ENCODE peak calls at places on chromosomes 12 and 14, in nine cellular contexts. K is GM23338; T is adrenal gland; P is iPS DF 6.9; U is hepatocyte; X is HCT116; L is thoracic aorta; G is dorsolateral prefrontal cortex; I is CD4-positive, alpha-beta T cell. Z is an unnamed sample.

GRCh38 chr12:93235881-93236280 is 141.8 kb upstream of the NUDT4 start:
- DNase-seq in G (no peak), I (no peak), P (no peak), L (no peak), T (no peak), K (no peak), X (no peak), U (no peak), Z (no peak)

GRCh38 chr12:125773033-125773432 is 707.8 kb downstream of the AACS start:
- DNase-seq in L (no peak), U (peak), P (peak), T (no peak), X (peak), I (no peak), K (peak), G (no peak), Z (peak)

GRCh38 chr12:24049101-24049500 is 99.6 kb upstream of the SOX5 start:
- DNase-seq in I (no peak), G (no peak), P (no peak), X (no peak), L (no peak), T (no peak), K (no peak), U (no peak), Z (no peak)

GRCh38 chr12:67290378-67290777 is 21.2 kb downstream of the CAND1 start:
- DNase-seq in G (no peak), U (no peak), T (no peak), I (no peak), L (no peak), K (no peak), P (no peak), X (no peak), Z (no peak)

GRCh38 chr12:119178544-119179334 is at the start of gene HSPB8:
- DNase-seq in L (peak), P (no peak), I (no peak), X (peak), G (peak), U (peak), K (peak), T (peak), Z (no peak)

GRCh38 chr14:64074961-64075619 is 219.1 kb downstream of the ESR2 start:
- DNase-seq in G (no peak), X (no peak), U (no peak), T (no peak), K (no peak), L (no peak), P (no peak), I (no peak), Z (no peak)

GRCh38 chr12:11862794-11863193 is 207.9 kb upstream of the BCL2L14 start:
- DNase-seq in K (no peak), P (no peak), U (no peak), I (no peak), T (peak), X (no peak), G (no peak), L (no peak), Z (no peak)

GRCh38 chr12:12439636-12440035 is 82.8 kb downstream of the BORCS5 start:
- DNase-seq in P (no peak), X (no peak), K (no peak), G (no peak), U (peak), T (no peak), L (no peak), I (peak), Z (peak)

GRCh38 chr12:62361048-62361447 is 100.8 kb downstream of the USP15 start:
- DNase-seq in X (no peak), P (no peak), T (no peak), G (no peak), U (no peak), I (no peak), L (no peak), K (no peak), Z (no peak)

GRCh38 chr12:89470741-89471504 is 53.7 kb downstream of the GALNT4 start:
- DNase-seq in L (no peak), U (peak), K (peak), T (no peak), I (no peak), G (no peak), X (peak), P (no peak), Z (no peak)

GRCh38 chr14:81927069-81927468 is 393.4 kb upstream of the SEL1L start:
- DNase-seq in K (peak), I (no peak), P (peak), U (peak), T (no peak), L (no peak), G (no peak), X (no peak), Z (no peak)

GRCh38 chr14:99737451-99737951 is 53.4 kb downstream of the CYP46A1 start:
- DNase-seq in U (no peak), P (no peak), L (no peak), I (no peak), K (no peak), X (no peak), G (peak), T (peak), Z (no peak)

GRCh38 chr14:74599946-74600345 is 12.1 kb downstream of the LTBP2 start:
- DNase-seq in U (no peak), K (no peak), L (no peak), X (no peak), I (no peak), G (no peak), T (no peak), P (no peak), Z (no peak)

GRCh38 chr12:111799758-111800157 is 33.0 kb downstream of the ALDH2 start:
- DNase-seq in T (no peak), G (no peak), P (no peak), L (no peak), K (no peak), X (no peak), I (no peak), U (no peak), Z (no peak)

GRCh38 chr12:68610435-68611093 is at the start of gene RAP1B:
- DNase-seq in U (peak), X (peak), L (peak), G (peak), T (peak), I (peak), P (peak), K (peak), Z (peak)

GRCh38 chr12:1234073-1234472 is 243.1 kb downstream of the ERC1 start:
- DNase-seq in G (no peak), P (no peak), K (no peak), L (no peak), X (no peak), U (no peak), T (no peak), I (no peak), Z (no peak)

GRCh38 chr14:54120260-54120659 is 163.6 kb upstream of the BMP4 start:
- DNase-seq in X (no peak), K (no peak), L (no peak), U (no peak), I (no peak), G (no peak), P (no peak), T (no peak), Z (no peak)

GRCh38 chr14:87691482-87691881 is 301.5 kb downstream of the GALC start:
- DNase-seq in X (no peak), I (no peak), K (no peak), U (peak), G (no peak), T (no peak), P (no peak), L (no peak), Z (no peak)

GRCh38 chr12:131375972-131376345 is 334.9 kb upstream of the SFSWAP start:
- DNase-seq in G (no peak), L (no peak), U (no peak), T (no peak), X (no peak), I (no peak), P (no peak), K (no peak), Z (no peak)

DNA sequence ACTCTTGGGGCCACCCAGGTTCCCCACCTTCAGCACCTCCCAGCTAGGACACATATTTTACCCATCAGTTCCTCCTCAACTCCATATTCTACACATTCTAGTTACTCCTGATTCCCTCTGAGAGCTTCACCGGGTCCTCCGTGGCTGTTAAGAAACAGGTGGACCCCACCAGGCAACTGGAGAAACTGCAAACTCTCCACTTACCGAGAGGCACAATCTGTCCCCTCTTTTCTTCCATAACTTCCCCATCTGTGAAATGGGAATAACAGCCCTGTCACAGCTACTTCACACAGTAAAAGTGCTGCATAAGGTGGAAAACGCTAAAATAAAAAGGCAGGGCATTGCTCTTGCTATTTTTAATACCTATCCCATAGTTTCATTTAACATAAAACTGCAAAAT is 1.5 kb downstream of the SLC7A8 start:
- DNase-seq in I (no peak), P (no peak), X (no peak), T (no peak), L (no peak), U (no peak), K (peak), G (no peak), Z (no peak)
- H3K27ac ChIP-seq in I (no peak), P (no peak), X (no peak), T (no peak), L (peak), U (peak), K (peak), G (no peak), Z (no peak)

DNA sequence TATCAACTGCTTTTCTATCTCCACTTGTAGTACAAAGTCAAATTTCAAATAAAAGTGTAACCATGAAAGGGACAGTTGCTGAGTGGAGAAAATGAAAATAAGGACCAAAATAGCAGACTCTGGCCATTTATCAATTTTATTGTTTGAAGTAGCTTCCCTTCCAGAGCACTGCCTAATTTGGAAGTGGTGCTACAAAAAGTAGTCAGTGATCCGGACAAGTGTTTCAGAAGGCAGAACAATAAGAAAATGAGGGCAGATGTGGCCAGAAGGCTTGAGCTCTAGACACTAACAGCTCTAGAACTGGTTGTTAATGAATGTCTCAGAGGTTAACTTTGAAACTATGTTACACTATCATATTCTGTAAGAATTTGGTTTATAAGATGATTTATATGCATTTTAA is 48.9 kb downstream of the ABCC9 start:
- DNase-seq in T (no peak), G (no peak), P (no peak), I (no peak), U (no peak), K (no peak), X (no peak), L (no peak), Z (no peak)
- H3K27ac ChIP-seq in T (no peak), G (no peak), P (no peak), I (no peak), U (no peak), K (no peak), X (no peak), L (peak), Z (no peak)

GRCh38 chr14:23057757-23058653 is 685 bp upstream of the CDH24 start:
- DNase-seq in G (peak), U (peak), P (peak), L (peak), I (peak), X (peak), T (peak), K (peak), Z (peak)

GRCh38 chr14:23056257-23056955 is 914 bp downstream of the CDH24 start:
- DNase-seq in P (no peak), I (peak), G (peak), U (peak), X (peak), T (peak), L (no peak), K (peak), Z (peak)

GRCh38 chr14:23056956-23057756 is at the start of gene CDH24:
- DNase-seq in T (peak), I (peak), G (peak), P (no peak), X (no peak), K (peak), L (no peak), U (peak), Z (peak)

GRCh38 chr14:23060536-23061260 is 3.4 kb upstream of the CDH24 start:
- DNase-seq in K (no peak), G (no peak), P (no peak), L (no peak), X (no peak), T (no peak), I (no peak), U (no peak), Z (no peak)

GRCh38 chr14:23058654-23059504 is 1.6 kb upstream of the CDH24 start:
- DNase-seq in G (no peak), P (no peak), L (no peak), X (no peak), K (peak), I (no peak), T (no peak), U (no peak), Z (no peak)
- H3K27ac ChIP-seq in G (no peak), P (no peak), L (no peak), X (peak), K (peak), I (no peak), T (no peak), U (no peak), Z (no peak)

GRCh38 chr12:114676142-114676741 is 7.7 kb downstream of the TBX3 start:
- DNase-seq in K (peak), G (no peak), T (no peak), L (no peak), X (no peak), U (no peak), P (no peak), I (no peak), Z (no peak)

GRCh38 chr12:114673169-114673833 is 10.7 kb downstream of the TBX3 start:
- DNase-seq in T (peak), G (no peak), I (no peak), L (no peak), K (peak), X (no peak), U (peak), P (no peak), Z (no peak)

GRCh38 chr12:114671664-114672476 is 12.1 kb downstream of the TBX3 start:
- DNase-seq in I (no peak), P (no peak), L (no peak), G (no peak), X (no peak), T (peak), K (peak), U (peak), Z (no peak)

GRCh38 chr12:114672817-114673168 is 11.2 kb downstream of the TBX3 start:
- DNase-seq in L (no peak), T (no peak), P (no peak), G (no peak), I (no peak), U (peak), K (peak), X (no peak), Z (no peak)

DNA sequence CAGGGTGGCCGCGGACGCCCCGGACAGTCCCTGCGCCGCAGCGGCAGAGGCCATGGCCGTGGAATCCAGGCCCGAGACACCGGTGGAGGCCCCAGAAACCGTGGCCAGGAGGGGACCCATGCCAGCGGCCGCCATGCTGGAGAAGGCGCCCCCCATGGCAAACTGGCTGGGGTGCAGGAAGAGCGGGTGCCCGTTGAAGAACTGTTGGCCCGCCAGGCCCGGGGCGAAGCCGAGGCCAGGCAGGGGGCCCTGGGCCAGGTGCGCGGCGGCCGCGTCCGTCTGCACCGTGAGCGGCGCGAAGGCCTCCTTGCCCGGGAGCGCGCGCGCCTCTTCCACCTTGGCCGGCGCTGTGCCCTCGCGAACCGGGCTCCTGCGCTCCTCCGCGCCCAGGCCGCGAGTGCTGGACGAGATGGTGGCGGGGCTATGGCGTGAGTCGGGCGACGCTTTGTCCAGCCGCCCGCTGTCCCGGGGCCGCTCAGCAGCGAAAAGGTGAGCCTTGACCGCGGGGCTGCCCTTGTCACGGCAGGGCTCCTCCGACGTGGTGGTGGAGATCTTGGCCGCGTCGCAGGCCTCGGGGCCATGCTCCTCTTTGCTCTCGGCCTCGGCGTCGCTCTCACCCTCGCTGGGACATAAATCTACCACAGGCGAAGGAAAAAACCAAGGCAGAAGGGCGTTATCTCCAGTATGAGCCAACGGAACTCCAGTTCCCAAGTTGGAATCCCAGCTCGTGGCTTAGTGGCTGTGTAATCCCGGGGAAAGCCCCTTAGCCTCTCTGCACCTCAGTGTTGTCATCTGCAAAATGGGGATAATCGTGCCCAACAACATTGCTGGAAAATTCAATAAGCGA is 9.6 kb downstream of the TBX3 start:
- DNase-seq in T (no peak), U (peak), P (no peak), L (no peak), X (no peak), K (peak), I (no peak), G (no peak), Z (no peak)
- H3K27ac ChIP-seq in T (peak), U (peak), P (no peak), L (no peak), X (no peak), K (no peak), I (no peak), G (no peak), Z (no peak)

GRCh38 chr14:104091061-104091926 is 5.8 kb downstream of the ASPG start:
- DNase-seq in L (no peak), I (no peak), G (no peak), P (no peak), X (no peak), T (no peak), K (no peak), U (no peak), Z (no peak)

GRCh38 chr14:104093366-104094055 is 8.0 kb downstream of the ASPG start:
- DNase-seq in K (no peak), L (no peak), G (no peak), I (no peak), U (no peak), P (no peak), T (no peak), X (no peak), Z (no peak)

GRCh38 chr14:104094056-104094708 is 8.7 kb downstream of the ASPG start:
- DNase-seq in U (no peak), G (no peak), T (no peak), K (peak), L (no peak), P (no peak), X (no peak), I (no peak), Z (no peak)

GRCh38 chr14:104091927-104092771 is 6.6 kb downstream of the ASPG start:
- DNase-seq in L (no peak), K (no peak), X (no peak), U (no peak), T (no peak), P (no peak), I (no peak), G (no peak), Z (no peak)

DNA sequence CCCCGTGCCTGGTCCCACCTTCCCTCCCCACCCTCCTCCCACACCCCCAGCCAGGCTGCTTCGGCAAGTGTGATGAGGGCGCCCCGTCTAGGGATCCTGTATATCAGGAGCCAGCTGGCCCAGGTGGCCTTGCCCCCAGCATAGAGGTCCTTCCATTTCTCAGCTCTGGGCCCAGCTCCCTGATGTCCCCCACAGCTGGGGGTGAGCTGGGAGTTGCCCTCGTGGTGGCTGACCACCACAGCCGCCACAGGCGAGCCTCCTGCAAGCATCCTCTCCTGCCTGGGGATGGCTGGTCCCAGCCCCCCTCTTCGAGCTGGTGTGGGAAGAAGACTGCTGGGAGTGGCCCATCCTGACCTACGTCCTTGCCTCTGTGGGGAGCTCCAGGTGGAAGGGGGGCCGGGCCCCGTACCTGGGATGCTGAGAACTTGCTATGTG is 7.4 kb downstream of the ASPG start:
- DNase-seq in K (no peak), P (no peak), U (no peak), T (no peak), I (no peak), L (no peak), G (no peak), X (no peak), Z (no peak)
- H3K27ac ChIP-seq in K (no peak), P (no peak), U (no peak), T (no peak), I (no peak), L (no peak), G (no peak), X (no peak), Z (no peak)

GRCh38 chr12:25816637-25817036 is 141.8 kb upstream of the RASSF8 start:
- DNase-seq in L (no peak), X (no peak), K (no peak), T (no peak), I (no peak), G (no peak), P (no peak), U (no peak), Z (no peak)
- H3K27ac ChIP-seq in L (no peak), X (no peak), K (no peak), T (no peak), I (no peak), G (no peak), P (no peak), U (no peak), Z (no peak)

GRCh38 chr12:52183544-52183910 is 8.3 kb downstream of the KRT80 start:
- DNase-seq in P (no peak), L (no peak), U (no peak), T (no peak), X (no peak), G (peak), I (no peak), K (no peak), Z (no peak)
- H3K27ac ChIP-seq in P (no peak), L (no peak), U (no peak), T (no peak), X (no peak), G (no peak), I (no peak), K (no peak), Z (no peak)

DNA sequence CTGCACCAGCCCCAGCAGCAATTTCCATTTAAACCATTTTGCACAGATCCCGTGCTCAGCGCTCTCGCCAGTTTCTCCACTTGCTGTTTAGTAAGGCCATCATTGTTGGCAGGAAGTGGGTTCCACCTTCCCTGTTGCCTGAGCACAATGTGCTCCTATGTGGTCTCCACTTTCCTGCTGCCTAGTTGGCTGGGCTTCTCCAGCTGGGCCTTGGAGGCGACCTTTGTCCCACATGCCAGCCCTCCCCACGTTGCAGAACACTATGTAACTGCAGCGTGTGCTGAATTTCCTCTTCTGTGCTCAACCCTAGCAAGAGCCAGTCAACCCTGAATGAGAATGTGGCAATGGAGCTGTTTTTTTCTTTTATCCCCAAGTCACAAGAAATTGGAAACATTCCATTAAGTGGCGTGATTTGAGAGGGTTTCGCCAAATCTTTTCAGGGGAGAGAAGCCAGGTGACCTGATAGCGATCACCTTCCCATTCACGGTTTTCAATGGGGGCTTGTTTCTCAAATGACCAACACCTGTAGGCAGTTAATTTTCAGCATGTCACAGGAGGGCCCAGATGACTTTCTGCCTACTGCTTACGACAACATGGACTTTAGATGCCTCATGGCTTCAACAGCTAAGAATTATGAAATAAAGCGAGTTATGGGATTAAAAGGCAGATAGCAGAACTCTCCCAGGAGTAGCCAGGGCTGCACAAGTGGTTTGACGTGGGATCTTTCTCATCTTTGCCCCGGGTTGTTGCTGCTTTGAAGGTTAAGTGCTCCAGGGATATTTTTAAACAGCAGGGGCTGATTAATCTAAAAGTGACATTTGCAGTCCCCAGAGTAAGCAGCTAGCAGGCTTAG is at the start of gene ACACB:
- DNase-seq in K (peak), U (peak), P (no peak), L (no peak), X (no peak), T (peak), I (no peak), G (no peak), Z (no peak)
- H3K27ac ChIP-seq in K (no peak), U (peak), P (no peak), L (peak), X (no peak), T (peak), I (no peak), G (peak), Z (no peak)